ENCODE peak calls at places on chromosome 20, in ten cellular contexts. One of them, this sample, is unnamed.

GRCh38 chr20:38290829-38291581 is 13.0 kb upstream of the BPI start:
- DNase-seq in Panc1: no peak
- DNase-seq in H1: peak; percentile 74
- DNase-seq in Peyer's patch: peak; percentile 51
- DNase-seq in substantia nigra: peak; percentile 5
- DNase-seq in colonic mucosa: no peak
- DNase-seq in uterus: no peak
- DNase-seq in right atrium auricular region: peak; percentile 75
- DNase-seq in CD4-positive, CD25-positive, alpha-beta regulatory T cell: no peak
- DNase-seq in AG04450: peak; percentile 61
- DNase-seq in this sample: no peak

GRCh38 chr20:7358670-7359069 is 581.6 kb downstream of the HAO1 start:
- DNase-seq in CD4-positive, CD25-positive, alpha-beta regulatory T cell: no peak
- DNase-seq in H1: no peak
- DNase-seq in colonic mucosa: no peak
- DNase-seq in AG04450: no peak
- DNase-seq in Panc1: no peak
- DNase-seq in uterus: no peak
- DNase-seq in right atrium auricular region: no peak
- DNase-seq in Peyer's patch: no peak
- DNase-seq in substantia nigra: no peak
- DNase-seq in this sample: no peak

GRCh38 chr20:63310265-63310971 is 17.4 kb downstream of the COL20A1 start:
- DNase-seq in colonic mucosa: no peak
- DNase-seq in CD4-positive, CD25-positive, alpha-beta regulatory T cell: no peak
- DNase-seq in substantia nigra: no peak
- DNase-seq in right atrium auricular region: no peak
- DNase-seq in Panc1: no peak
- DNase-seq in uterus: no peak
- DNase-seq in Peyer's patch: no peak
- DNase-seq in AG04450: no peak
- DNase-seq in H1: no peak
- DNase-seq in this sample: no peak

GRCh38 chr20:48962976-48963730 is 41.6 kb downstream of the ARFGEF2 start:
- DNase-seq in CD4-positive, CD25-positive, alpha-beta regulatory T cell: no peak
- DNase-seq in colonic mucosa: no peak
- DNase-seq in substantia nigra: peak; percentile 3
- DNase-seq in right atrium auricular region: no peak
- DNase-seq in uterus: no peak
- DNase-seq in Panc1: no peak
- DNase-seq in Peyer's patch: no peak
- DNase-seq in H1: no peak
- DNase-seq in AG04450: no peak
- DNase-seq in this sample: no peak

GRCh38 chr20:51156041-51156795 is 133.3 kb upstream of the KCNG1 start:
- DNase-seq in substantia nigra: no peak
- DNase-seq in uterus: peak; percentile 68
- DNase-seq in right atrium auricular region: peak; percentile 61
- DNase-seq in H1: peak; percentile 37
- DNase-seq in Peyer's patch: no peak
- DNase-seq in AG04450: peak; percentile 26
- DNase-seq in colonic mucosa: peak; percentile 10
- DNase-seq in Panc1: no peak
- DNase-seq in CD4-positive, CD25-positive, alpha-beta regulatory T cell: no peak
- DNase-seq in this sample: no peak

GRCh38 chr20:48787861-48788375 is 39.9 kb downstream of the PREX1 start:
- DNase-seq in colonic mucosa: no peak
- DNase-seq in AG04450: no peak
- DNase-seq in Panc1: no peak
- DNase-seq in uterus: no peak
- DNase-seq in H1: no peak
- DNase-seq in Peyer's patch: no peak
- DNase-seq in right atrium auricular region: no peak
- DNase-seq in substantia nigra: no peak
- DNase-seq in CD4-positive, CD25-positive, alpha-beta regulatory T cell: no peak
- DNase-seq in this sample: no peak

GRCh38 chr20:47133809-47134456 is 222.6 kb downstream of the ZMYND8 start:
- DNase-seq in substantia nigra: no peak
- DNase-seq in Peyer's patch: no peak
- DNase-seq in right atrium auricular region: no peak
- DNase-seq in uterus: no peak
- DNase-seq in colonic mucosa: no peak
- DNase-seq in CD4-positive, CD25-positive, alpha-beta regulatory T cell: no peak
- DNase-seq in Panc1: no peak
- DNase-seq in AG04450: no peak
- DNase-seq in H1: no peak
- DNase-seq in this sample: no peak

GRCh38 chr20:61874421-61875068 is 191.1 kb downstream of the TAF4 start:
- DNase-seq in CD4-positive, CD25-positive, alpha-beta regulatory T cell: no peak
- DNase-seq in H1: peak; percentile 77
- DNase-seq in Panc1: no peak
- DNase-seq in substantia nigra: no peak
- DNase-seq in right atrium auricular region: no peak
- DNase-seq in AG04450: no peak
- DNase-seq in Peyer's patch: no peak
- DNase-seq in uterus: no peak
- DNase-seq in colonic mucosa: no peak
- DNase-seq in this sample: peak; percentile 34

GRCh38 chr20:4681971-4682370 is 39.7 kb upstream of the PRND start:
- DNase-seq in Peyer's patch: no peak
- DNase-seq in AG04450: peak; percentile 61
- DNase-seq in uterus: peak; percentile 38
- DNase-seq in H1: no peak
- DNase-seq in CD4-positive, CD25-positive, alpha-beta regulatory T cell: no peak
- DNase-seq in Panc1: no peak
- DNase-seq in right atrium auricular region: no peak
- DNase-seq in colonic mucosa: no peak
- DNase-seq in substantia nigra: no peak
- DNase-seq in this sample: peak; percentile 72

DNA sequence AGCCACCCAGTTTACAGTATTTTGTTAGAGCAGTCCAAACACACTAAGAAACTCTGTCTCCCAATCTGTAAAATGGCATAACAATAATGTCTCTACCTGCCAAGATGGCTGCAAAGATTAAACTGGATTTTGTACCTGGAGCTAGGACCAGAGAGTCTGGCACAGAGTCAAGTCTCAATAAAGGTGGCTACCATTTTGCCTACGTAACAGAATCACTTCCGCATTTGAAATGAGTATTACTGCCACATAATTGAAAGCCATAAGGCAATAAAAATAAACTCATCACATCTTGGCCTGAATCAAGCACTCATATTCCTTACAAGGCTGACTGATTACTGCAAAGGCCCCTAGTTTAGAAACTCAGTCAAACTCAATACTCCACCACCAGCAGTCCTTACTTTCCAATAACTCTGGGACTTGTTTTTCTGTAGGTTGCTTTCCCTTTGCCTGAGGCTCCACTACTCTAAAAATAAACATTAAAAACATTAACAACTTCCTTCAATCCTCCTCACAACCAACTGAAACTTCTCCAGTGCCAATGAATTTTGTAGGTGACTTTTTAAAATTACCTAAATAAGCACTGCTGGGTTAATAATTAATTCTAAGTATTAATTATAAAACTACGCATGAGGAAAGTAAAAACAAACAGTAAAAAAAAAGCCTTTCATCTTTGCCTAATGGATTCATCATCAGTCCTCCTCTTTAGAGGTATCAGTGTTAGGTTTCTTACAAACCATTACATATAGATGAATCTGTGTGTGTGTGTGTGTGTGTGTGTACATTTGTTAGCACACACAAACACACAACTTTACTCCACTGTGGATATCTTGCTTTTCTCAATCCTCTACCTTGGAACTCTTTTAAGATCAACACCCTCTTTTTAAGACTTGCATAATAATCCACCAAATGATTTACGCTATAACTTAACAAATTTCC is 3.8 kb downstream of the KIF16B start:
- DNase-seq in uterus: no peak
- DNase-seq in Panc1: no peak
- DNase-seq in H1: no peak
- DNase-seq in substantia nigra: no peak
- DNase-seq in colonic mucosa: peak; percentile 68
- DNase-seq in CD4-positive, CD25-positive, alpha-beta regulatory T cell: no peak
- DNase-seq in AG04450: no peak
- DNase-seq in right atrium auricular region: no peak
- DNase-seq in Peyer's patch: no peak
- DNase-seq in this sample: no peak
- H3K27ac ChIP-seq in uterus: no peak overlapping the region
- H3K27ac ChIP-seq in Panc1: peak overlapping the region; percentile 34
- H3K27ac ChIP-seq in H1: no peak overlapping the region
- H3K27ac ChIP-seq in substantia nigra: no peak overlapping the region
- H3K27ac ChIP-seq in colonic mucosa: peak overlapping the region; percentile 52
- H3K27ac ChIP-seq in CD4-positive, CD25-positive, alpha-beta regulatory T cell: no peak overlapping the region
- H3K27ac ChIP-seq in AG04450: no peak overlapping the region
- H3K27ac ChIP-seq in right atrium auricular region: no peak overlapping the region
- H3K27ac ChIP-seq in Peyer's patch: peak overlapping the region; percentile 18
- H3K27ac ChIP-seq in this sample: no peak overlapping the region

GRCh38 chr20:19392344-19393140 is 180.1 kb downstream of the SLC24A3 start:
- DNase-seq in Panc1: no peak
- DNase-seq in H1: no peak
- DNase-seq in right atrium auricular region: no peak
- DNase-seq in uterus: no peak
- DNase-seq in Peyer's patch: no peak
- DNase-seq in CD4-positive, CD25-positive, alpha-beta regulatory T cell: no peak
- DNase-seq in colonic mucosa: no peak
- DNase-seq in AG04450: no peak
- DNase-seq in substantia nigra: no peak
- DNase-seq in this sample: no peak

GRCh38 chr20:19401096-19401495 is 188.7 kb downstream of the SLC24A3 start:
- DNase-seq in CD4-positive, CD25-positive, alpha-beta regulatory T cell: no peak
- DNase-seq in substantia nigra: no peak
- DNase-seq in colonic mucosa: no peak
- DNase-seq in Panc1: no peak
- DNase-seq in uterus: no peak
- DNase-seq in H1: no peak
- DNase-seq in right atrium auricular region: no peak
- DNase-seq in Peyer's patch: no peak
- DNase-seq in AG04450: no peak
- DNase-seq in this sample: no peak

GRCh38 chr20:19397676-19398075 is 185.2 kb downstream of the SLC24A3 start:
- DNase-seq in AG04450: no peak
- DNase-seq in Panc1: no peak
- DNase-seq in colonic mucosa: no peak
- DNase-seq in CD4-positive, CD25-positive, alpha-beta regulatory T cell: no peak
- DNase-seq in right atrium auricular region: no peak
- DNase-seq in Peyer's patch: no peak
- DNase-seq in uterus: no peak
- DNase-seq in substantia nigra: no peak
- DNase-seq in H1: no peak
- DNase-seq in this sample: no peak

DNA sequence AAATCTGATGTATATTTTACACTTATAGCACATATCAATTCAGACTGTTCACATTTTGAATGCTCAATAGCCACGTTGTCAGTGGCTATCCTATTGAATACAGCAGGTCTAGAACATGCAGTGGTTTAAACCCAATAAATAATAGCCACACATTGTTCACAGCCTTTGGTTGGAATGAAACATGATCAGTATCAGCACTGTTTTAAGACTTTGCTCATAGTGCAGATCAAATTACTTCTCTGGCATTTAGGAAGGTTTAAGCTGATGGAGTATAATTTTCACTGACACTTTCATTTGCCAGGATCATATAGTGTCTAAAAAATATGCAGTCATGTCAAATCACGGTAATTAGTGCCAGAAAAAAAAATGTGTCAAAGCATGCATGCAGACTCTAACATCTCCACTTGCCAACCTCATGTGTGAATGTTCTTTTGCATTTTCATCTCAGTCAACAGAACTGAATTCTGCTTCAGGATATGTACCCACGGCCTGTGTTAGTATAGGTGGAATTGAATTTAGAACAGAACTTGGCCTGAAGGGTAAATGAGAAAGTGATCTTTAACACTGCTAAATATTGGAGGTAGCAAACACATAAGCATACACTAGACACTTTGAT is 184.1 kb downstream of the SLC24A3 start:
- DNase-seq in AG04450: no peak
- DNase-seq in CD4-positive, CD25-positive, alpha-beta regulatory T cell: no peak
- DNase-seq in Panc1: no peak
- DNase-seq in substantia nigra: no peak
- DNase-seq in right atrium auricular region: no peak
- DNase-seq in colonic mucosa: no peak
- DNase-seq in H1: no peak
- DNase-seq in uterus: no peak
- DNase-seq in Peyer's patch: no peak
- DNase-seq in this sample: no peak
- H3K27ac ChIP-seq in AG04450: no peak overlapping the region
- H3K27ac ChIP-seq in CD4-positive, CD25-positive, alpha-beta regulatory T cell: no peak overlapping the region
- H3K27ac ChIP-seq in Panc1: no peak overlapping the region
- H3K27ac ChIP-seq in substantia nigra: no peak overlapping the region
- H3K27ac ChIP-seq in right atrium auricular region: no peak overlapping the region
- H3K27ac ChIP-seq in colonic mucosa: no peak overlapping the region
- H3K27ac ChIP-seq in H1: no peak overlapping the region
- H3K27ac ChIP-seq in uterus: no peak overlapping the region
- H3K27ac ChIP-seq in Peyer's patch: no peak overlapping the region
- H3K27ac ChIP-seq in this sample: no peak overlapping the region

GRCh38 chr20:2544211-2544610 is 7.8 kb downstream of the TMC2 start:
- DNase-seq in AG04450: no peak
- DNase-seq in uterus: no peak
- DNase-seq in H1: no peak
- DNase-seq in colonic mucosa: no peak
- DNase-seq in substantia nigra: no peak
- DNase-seq in right atrium auricular region: no peak
- DNase-seq in Peyer's patch: no peak
- DNase-seq in CD4-positive, CD25-positive, alpha-beta regulatory T cell: no peak
- DNase-seq in Panc1: no peak
- DNase-seq in this sample: no peak
- H3K27ac ChIP-seq in AG04450: no peak overlapping the region
- H3K27ac ChIP-seq in uterus: no peak overlapping the region
- H3K27ac ChIP-seq in H1: no peak overlapping the region
- H3K27ac ChIP-seq in colonic mucosa: no peak overlapping the region
- H3K27ac ChIP-seq in substantia nigra: no peak overlapping the region
- H3K27ac ChIP-seq in right atrium auricular region: no peak overlapping the region
- H3K27ac ChIP-seq in Peyer's patch: no peak overlapping the region
- H3K27ac ChIP-seq in CD4-positive, CD25-positive, alpha-beta regulatory T cell: no peak overlapping the region
- H3K27ac ChIP-seq in Panc1: no peak overlapping the region
- H3K27ac ChIP-seq in this sample: no peak overlapping the region

GRCh38 chr20:35144694-35145093 is 2.4 kb downstream of the EDEM2 start:
- DNase-seq in H1: no peak
- DNase-seq in AG04450: no peak
- DNase-seq in Panc1: no peak
- DNase-seq in substantia nigra: no peak
- DNase-seq in colonic mucosa: peak; percentile 27
- DNase-seq in right atrium auricular region: no peak
- DNase-seq in Peyer's patch: peak; percentile 67
- DNase-seq in CD4-positive, CD25-positive, alpha-beta regulatory T cell: no peak
- DNase-seq in uterus: no peak
- DNase-seq in this sample: no peak

GRCh38 chr20:35146922-35147574 is at the start of gene EDEM2:
- DNase-seq in uterus: peak; percentile 94
- DNase-seq in AG04450: peak; percentile 93
- DNase-seq in right atrium auricular region: peak; percentile 94
- DNase-seq in CD4-positive, CD25-positive, alpha-beta regulatory T cell: peak; percentile 93
- DNase-seq in substantia nigra: peak; percentile 84
- DNase-seq in Panc1: peak; percentile 82
- DNase-seq in H1: peak; percentile 97
- DNase-seq in colonic mucosa: peak; percentile 96
- DNase-seq in Peyer's patch: peak; percentile 97
- DNase-seq in this sample: peak; percentile 78

GRCh38 chr20:35146299-35146921 is 726 bp downstream of the EDEM2 start:
- DNase-seq in Panc1: no peak
- DNase-seq in uterus: peak; percentile 30
- DNase-seq in H1: no peak
- DNase-seq in colonic mucosa: peak; percentile 57
- DNase-seq in right atrium auricular region: no peak
- DNase-seq in AG04450: no peak
- DNase-seq in CD4-positive, CD25-positive, alpha-beta regulatory T cell: no peak
- DNase-seq in Peyer's patch: peak; percentile 66
- DNase-seq in substantia nigra: no peak
- DNase-seq in this sample: no peak

GRCh38 chr20:35145141-35145564 is 2.0 kb downstream of the EDEM2 start:
- DNase-seq in Panc1: peak; percentile 61
- DNase-seq in substantia nigra: no peak
- DNase-seq in uterus: peak; percentile 45
- DNase-seq in H1: no peak
- DNase-seq in right atrium auricular region: no peak
- DNase-seq in CD4-positive, CD25-positive, alpha-beta regulatory T cell: peak; percentile 52
- DNase-seq in colonic mucosa: peak; percentile 24
- DNase-seq in AG04450: peak; percentile 41
- DNase-seq in Peyer's patch: peak; percentile 61
- DNase-seq in this sample: no peak
- H3K27ac ChIP-seq in Panc1: no peak overlapping the region
- H3K27ac ChIP-seq in substantia nigra: no peak overlapping the region
- H3K27ac ChIP-seq in uterus: peak overlapping the region; percentile 41
- H3K27ac ChIP-seq in H1: no peak overlapping the region
- H3K27ac ChIP-seq in right atrium auricular region: no peak overlapping the region
- H3K27ac ChIP-seq in CD4-positive, CD25-positive, alpha-beta regulatory T cell: peak overlapping the region; percentile 73
- H3K27ac ChIP-seq in colonic mucosa: no peak overlapping the region
- H3K27ac ChIP-seq in AG04450: no peak overlapping the region
- H3K27ac ChIP-seq in Peyer's patch: peak overlapping the region; percentile 37
- H3K27ac ChIP-seq in this sample: peak overlapping the region; percentile 91